ENCODE peak calls at places on chromosome 17, in eight cellular contexts. Q is posterior vena cava, M is breast epithelium, S is pons, F is choroid plexus epithelial cell, N is upper lobe of right lung, K is GM23338, G is GM04504. V is an unnamed sample.

GRCh38 chr17:17666111-17666714 is 15.0 kb upstream of the RAI1 start:
- DNase-seq in F (peak; percentile 71), N (no peak), M (no peak), Q (no peak), G (peak; percentile 39), K (no peak), S (no peak), V (peak; percentile 78)

GRCh38 chr17:69857412-69857835 is 217.6 kb upstream of the KCNJ16 start:
- DNase-seq in K (no peak), M (no peak), S (no peak), N (no peak), F (peak; percentile 92), G (peak; percentile 90), Q (no peak), V (peak; percentile 26)

GRCh38 chr17:8289103-8289397 is 580 bp downstream of the RANGRF start:
- DNase-seq in G (no peak), N (no peak), K (peak; percentile 79), M (no peak), S (no peak), F (no peak), Q (no peak), V (no peak)

GRCh38 chr17:39716879-39717536 is 13.3 kb downstream of the MIEN1 start:
- DNase-seq in G (no peak), M (peak; percentile 87), K (no peak), Q (no peak), F (no peak), N (no peak), S (no peak), V (no peak)

GRCh38 chr17:81295678-81296381 is 723 bp upstream of the SLC38A10 start:
- DNase-seq in M (peak; percentile 78), G (no peak), F (peak; percentile 56), S (no peak), K (peak; percentile 81), N (peak; percentile 81), Q (no peak), V (peak; percentile 65)

GRCh38 chr17:147796-148740 is 10.7 kb downstream of the SCGB1C2 start:
- DNase-seq in M (no peak), K (no peak), Q (peak; percentile 50), G (no peak), F (no peak), N (peak; percentile 56), S (no peak), V (no peak)

GRCh38 chr17:56707312-56708219 is 114.1 kb downstream of the NOG start:
- DNase-seq in Q (no peak), F (peak; percentile 4), M (no peak), G (no peak), K (peak; percentile 65), N (no peak), S (no peak), V (peak; percentile 43)

GRCh38 chr17:77285594-77286390 is 145.0 kb downstream of the SEC14L1 start:
- DNase-seq in Q (peak; percentile 93), S (no peak), N (peak; percentile 94), G (peak; percentile 80), F (peak; percentile 85), M (peak; percentile 68), K (no peak), V (peak; percentile 90)

GRCh38 chr17:20087538-20088250 is 78.5 kb downstream of the SPECC1 start:
- DNase-seq in F (no peak), M (no peak), K (no peak), N (no peak), G (no peak), S (no peak), Q (no peak), V (no peak)

GRCh38 chr17:46782250-46782953 is 36.1 kb downstream of the WNT3 start:
- DNase-seq in N (peak; percentile 79), Q (no peak), K (peak; percentile 77), G (no peak), F (peak; percentile 58), M (no peak), S (no peak), V (peak; percentile 61)

GRCh38 chr17:17221329-17221728 is 15.2 kb upstream of the PLD6 start:
- DNase-seq in G (no peak), M (no peak), S (no peak), N (no peak), Q (no peak), F (no peak), K (no peak), V (no peak)

V was measured in astrocyte of the hippocampus.